ENCODE peak calls at places on chromosomes 7 and 10, in ten cellular contexts. F is nephron progenitor cell; P is activated naive CD4-positive, alpha-beta T cell; M is anterior cingulate cortex; S is progenitor cell of endocrine pancreas; I is mammary epithelial cell; V is cardiac muscle cell; D is MV-4-11; C is NCI-H2081; E is adipocyte. X is an unnamed sample.
A peak's percentile ranks its signal among the peaks of the same experiment; 100 is the strongest.

GRCh38 chr10:26215923-26216576 is 524 bp upstream of the GAD2 start:
- DNase-seq in P (no peak), M (no peak), I (no peak), F (peak; percentile 79), V (peak; percentile 88), S (peak; percentile 72), D (no peak), E (no peak), C (peak; percentile 80), X (no peak)

GRCh38 chr7:138125119-138125518 is 48.9 kb downstream of the AKR1D1 start:
- DNase-seq in P (no peak), M (no peak), E (no peak), C (no peak), D (no peak), I (peak; percentile 58), F (no peak), S (no peak), V (peak; percentile 47), X (no peak)

GRCh38 chr7:8232999-8233847 is 28.7 kb downstream of the ICA1 start:
- DNase-seq in F (no peak), I (peak; percentile 25), S (no peak), C (no peak), D (no peak), E (no peak), M (no peak), P (no peak), V (peak; percentile 68), X (no peak)

GRCh38 chr10:122112625-122113160 is 123.7 kb downstream of the TACC2 start:
- DNase-seq in D (peak; percentile 51), C (no peak), M (no peak), S (peak; percentile 71), E (peak; percentile 98), P (no peak), V (peak; percentile 92), I (peak; percentile 92), F (peak; percentile 83), X (no peak)

GRCh38 chr7:141630621-141631020 is 71.3 kb downstream of the DENND11 start:
- DNase-seq in E (no peak), S (no peak), M (no peak), P (no peak), C (peak; percentile 19), I (no peak), V (no peak), D (no peak), F (no peak), X (no peak)

GRCh38 chr7:25383402-25383801 is 155.1 kb upstream of the NPVF start:
- DNase-seq in S (no peak), M (no peak), V (no peak), F (no peak), E (no peak), P (no peak), C (no peak), I (no peak), D (no peak), X (no peak)

GRCh38 chr10:33815776-33816175 is 481.3 kb upstream of the NRP1 start:
- DNase-seq in F (no peak), D (no peak), C (no peak), M (no peak), I (no peak), P (no peak), S (no peak), V (no peak), E (no peak), X (no peak)

GRCh38 chr7:106425017-106425719 is 140.4 kb upstream of the NAMPT start:
- DNase-seq in C (no peak), F (no peak), D (peak; percentile 98), S (no peak), I (peak; percentile 99), P (no peak), M (no peak), V (no peak), E (peak; percentile 98), X (peak; percentile 17)

GRCh38 chr10:110566472-110567200 is 859 bp upstream of the SMC3 start:
- DNase-seq in C (peak; percentile 24), D (no peak), F (no peak), P (no peak), M (no peak), E (peak; percentile 46), V (no peak), I (no peak), S (no peak), X (no peak)

GRCh38 chr7:82904871-82905270 is 257.8 kb downstream of the PCLO start:
- DNase-seq in V (no peak), P (no peak), M (no peak), S (no peak), C (no peak), F (no peak), E (no peak), D (no peak), I (no peak), X (no peak)